ENCODE peak calls at places on chromosomes 7 and 10, in six cellular contexts. V, D, S, C, U and Y are unnamed samples. For H3K4me1, the result is how much of the 10 kb centered on the place peaks cover.

GRCh38 chr10:118966131-118967125 is 63.1 kb upstream of the NANOS1 start:
- DNase-seq in V (no peak), D (no peak), S (no peak), C (no peak), U (peak), Y (no peak)

GRCh38 chr7:14596421-14596820 is 306.1 kb downstream of the DGKB start:
- DNase-seq in V (no peak), D (no peak), S (no peak), C (no peak), U (no peak), Y (no peak)

GRCh38 chr10:78194539-78195402 is 161.1 kb downstream of the RPS24 start:
- DNase-seq in V (no peak), D (no peak), S (no peak), C (peak), U (peak), Y (no peak)

GRCh38 chr10:77195101-77195500 is 442.5 kb downstream of the KCNMA1 start:
- DNase-seq in V (peak), D (no peak), S (no peak), C (no peak), U (no peak), Y (no peak)

GRCh38 chr10:69382382-69383117 is 34.2 kb downstream of the TACR2 start:
- DNase-seq in V (peak), D (no peak), S (no peak), C (no peak), U (peak), Y (no peak)

GRCh38 chr10:11517150-11517549 is 94.3 kb downstream of the USP6NL start:
- DNase-seq in V (no peak), D (no peak), S (no peak), C (no peak), U (no peak), Y (no peak)

GRCh38 chr7:84248843-84249242 is 54.3 kb upstream of the SEMA3A start:
- DNase-seq in V (no peak), D (no peak), S (no peak), C (no peak), U (no peak), Y (no peak)

GRCh38 chr7:84236398-84236797 is 41.8 kb upstream of the SEMA3A start:
- DNase-seq in V (no peak), D (no peak), S (no peak), C (no peak), U (no peak), Y (no peak)

GRCh38 chr7:134246347-134246746 is 70.4 kb downstream of the SLC35B4 start:
- DNase-seq in V (no peak), D (no peak), S (no peak), C (no peak), U (no peak), Y (no peak)

GRCh38 chr10:65358565-65358964 is 1567.3 kb upstream of the LRRTM3 start:
- DNase-seq in V (no peak), D (no peak), S (no peak), C (peak), U (peak), Y (peak)

GRCh38 chr7:80960228-80960627 is 41.4 kb upstream of the SEMA3C start:
- DNase-seq in V (no peak), D (no peak), S (no peak), C (no peak), U (no peak), Y (no peak)

GRCh38 chr7:155798673-155799439 is 13.4 kb downstream of the SHH start:
- DNase-seq in V (no peak), D (peak), S (no peak), C (no peak), U (no peak), Y (no peak)

GRCh38 chr7:157702311-157703023 is 365.7 kb downstream of the DNAJB6 start:
- DNase-seq in V (no peak), D (peak), S (no peak), C (no peak), U (peak), Y (no peak)

GRCh38 chr10:15180736-15181135 is 12.2 kb upstream of the NMT2 start:
- DNase-seq in V (no peak), D (no peak), S (no peak), C (no peak), U (no peak), Y (no peak)

GRCh38 chr10:124743188-124744046 is 761 bp downstream of the FAM53B start:
- DNase-seq in V (peak), D (peak), S (no peak), C (peak), U (peak), Y (peak)

GRCh38 chr7:39651262-39651661 is 27.9 kb downstream of the RALA start:
- DNase-seq in V (no peak), D (no peak), S (no peak), C (no peak), U (no peak), Y (no peak)

GRCh38 chr7:30493231-30493630 is 11.4 kb downstream of the GGCT start:
- DNase-seq in V (no peak), D (no peak), S (no peak), C (no peak), U (no peak), Y (no peak)

GRCh38 chr7:109752068-109752467 is 1182.4 kb downstream of the DNAJB9 start:
- DNase-seq in V (no peak), D (no peak), S (no peak), C (no peak), U (no peak), Y (no peak)

GRCh38 chr10:12628964-12629766 is 279.8 kb downstream of the CAMK1D start:
- DNase-seq in V (no peak), D (no peak), S (no peak), C (peak), U (no peak), Y (no peak)

GRCh38 chr7:134565643-134566136 is 16.8 kb downstream of the AKR1B15 start:
- DNase-seq in V (no peak), D (no peak), S (no peak), C (no peak), U (no peak), Y (no peak)

GRCh38 chr7:157907998-157908782 is 571.4 kb downstream of the DNAJB6 start:
- DNase-seq in V (no peak), D (no peak), S (no peak), C (no peak), U (peak), Y (no peak)

GRCh38 chr10:30967654-30968421 is 63.8 kb downstream of the ZNF438 start:
- DNase-seq in V (no peak), D (no peak), S (no peak), C (no peak), U (no peak), Y (no peak)

GRCh38 chr7:133053321-133053891 is 28.5 kb downstream of the CHCHD3 start:
- DNase-seq in V (peak), D (no peak), S (no peak), C (peak), U (no peak), Y (no peak)

GRCh38 chr10:26448706-26449435 is 10.7 kb downstream of the APBB1IP start:
- DNase-seq in V (no peak), D (no peak), S (peak), C (no peak), U (no peak), Y (no peak)

GRCh38 chr10:87531908-87532622 is 27.4 kb downstream of the MINPP1 start:
- DNase-seq in V (no peak), D (no peak), S (no peak), C (no peak), U (no peak), Y (no peak)

GRCh38 chr7:33692956-33693355 is 212.4 kb upstream of the BMPER start:
- DNase-seq in V (no peak), D (no peak), S (no peak), C (no peak), U (no peak), Y (no peak)

GRCh38 chr7:134842901-134843300 is 63.5 kb downstream of the CALD1 start:
- DNase-seq in V (no peak), D (no peak), S (no peak), C (no peak), U (no peak), Y (no peak)

GRCh38 chr10:98429320-98430072 is 14.5 kb upstream of the PYROXD2 start:
- DNase-seq in V (no peak), D (no peak), S (no peak), C (no peak), U (no peak), Y (peak)

GRCh38 chr7:35705932-35706461 is 11.1 kb upstream of the HERPUD2 start:
- DNase-seq in V (no peak), D (no peak), S (no peak), C (peak), U (no peak), Y (no peak)
- H3K4me3 ChIP-seq in V (no peak), D (no peak), S (no peak), C (no peak), U (no peak), Y (no peak)

GRCh38 chr10:34420273-34420672 is 394.8 kb downstream of the PARD3 start:
- DNase-seq in V (no peak), D (no peak), S (no peak), C (no peak), U (no peak), Y (no peak)
- H3K4me1 ChIP-seq in V (under half), D (under half), S (under half), C (under half), U (under half), Y (under half)

GRCh38 chr10:71344154-71344915 is 25.3 kb downstream of the SLC29A3 start:
- DNase-seq in V (no peak), D (no peak), S (no peak), C (no peak), U (peak), Y (no peak)
- H3K4me3 ChIP-seq in V (no peak), D (no peak), S (no peak), C (no peak), U (no peak), Y (no peak)

GRCh38 chr7:27603813-27604212 is 58.9 kb downstream of the HIBADH start:
- DNase-seq in V (no peak), D (no peak), S (no peak), C (no peak), U (no peak), Y (no peak)

GRCh38 chr7:27605283-27605682 is 57.4 kb downstream of the HIBADH start:
- DNase-seq in V (no peak), D (no peak), S (no peak), C (no peak), U (no peak), Y (no peak)

GRCh38 chr7:27601217-27601616 is 61.5 kb downstream of the HIBADH start:
- DNase-seq in V (no peak), D (no peak), S (no peak), C (no peak), U (no peak), Y (no peak)

GRCh38 chr7:27600247-27600646 is 62.4 kb downstream of the HIBADH start:
- DNase-seq in V (no peak), D (no peak), S (no peak), C (no peak), U (no peak), Y (no peak)

DNA sequence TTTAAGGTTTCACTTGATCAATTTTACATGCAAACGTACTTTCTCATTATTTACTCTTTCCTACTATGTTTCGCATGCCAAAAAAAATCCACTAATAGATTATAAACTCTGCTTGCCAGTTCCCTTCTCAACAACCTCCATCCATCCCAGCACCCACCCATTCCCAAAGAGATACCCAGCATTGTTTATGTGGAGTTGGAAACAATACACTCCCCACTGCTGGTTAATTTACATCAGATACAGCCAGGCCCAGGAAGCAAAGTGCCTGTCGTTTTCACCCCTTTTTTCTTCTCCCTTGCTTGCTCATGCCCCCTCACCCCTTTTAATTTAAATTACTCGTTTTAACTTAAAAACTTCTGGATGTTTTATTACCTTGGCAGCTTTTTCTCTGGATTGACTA is 59.9 kb downstream of the HIBADH start:
- DNase-seq in V (no peak), D (no peak), S (no peak), C (no peak), U (peak), Y (no peak)
- H3K4me1 ChIP-seq in V (under half), D (under half), S (under half), C (under half), U (under half), Y (under half)

GRCh38 chr10:101773923-101774588 is 1.9 kb downstream of the FGF8 start:
- DNase-seq in V (no peak), D (no peak), S (no peak), C (no peak), U (peak), Y (no peak)
- H3K4me3 ChIP-seq in V (no peak), D (no peak), S (no peak), C (no peak), U (peak), Y (no peak)

GRCh38 chr7:129781856-129782256 is 170.3 kb downstream of the NRF1 start:
- DNase-seq in V (no peak), D (no peak), S (no peak), C (no peak), U (peak), Y (peak)
- H3K4me1 ChIP-seq in V (under half), D (half or more), S (under half), C (under half), U (under half), Y (under half)

GRCh38 chr10:22429981-22430421 is 84.7 kb downstream of the SPAG6 start:
- DNase-seq in V (no peak), D (no peak), S (no peak), C (no peak), U (no peak), Y (no peak)
- H3K4me3 ChIP-seq in V (no peak), D (no peak), S (no peak), C (no peak), U (no peak), Y (no peak)